ENCODE peak calls at places on chromosomes 12 and 14, in eight cellular contexts. One of them, this sample, is unnamed.
A peak's percentile ranks its signal among the peaks of the same experiment; 100 is the strongest.

GRCh38 chr12:27034607-27035293 is 12.4 kb downstream of the MED21 start:
- DNase-seq in ovary: no peak
- DNase-seq in transverse colon: no peak
- DNase-seq in erythroblast: no peak
- DNase-seq in H54: no peak
- DNase-seq in GM12892: no peak
- DNase-seq in A549: no peak
- DNase-seq in uterus: no peak
- DNase-seq in this sample: no peak

GRCh38 chr14:65412881-65413738 is 580 bp downstream of the FUT8 start:
- DNase-seq in GM12892: peak; percentile 14
- DNase-seq in erythroblast: peak; percentile 89
- DNase-seq in transverse colon: peak; percentile 77
- DNase-seq in ovary: no peak
- DNase-seq in H54: no peak
- DNase-seq in uterus: peak; percentile 49
- DNase-seq in A549: peak; percentile 44
- DNase-seq in this sample: no peak

GRCh38 chr12:1132309-1132708 is 141.3 kb downstream of the ERC1 start:
- DNase-seq in transverse colon: no peak
- DNase-seq in erythroblast: no peak
- DNase-seq in H54: no peak
- DNase-seq in A549: no peak
- DNase-seq in GM12892: no peak
- DNase-seq in uterus: no peak
- DNase-seq in ovary: no peak
- DNase-seq in this sample: no peak

GRCh38 chr12:76277480-76277879 is 70.7 kb downstream of the BBS10 start:
- DNase-seq in ovary: no peak
- DNase-seq in A549: no peak
- DNase-seq in H54: peak; percentile 27
- DNase-seq in transverse colon: no peak
- DNase-seq in GM12892: no peak
- DNase-seq in erythroblast: no peak
- DNase-seq in uterus: no peak
- DNase-seq in this sample: no peak

GRCh38 chr12:52175411-52176350 is 16.1 kb downstream of the KRT80 start:
- DNase-seq in A549: no peak
- DNase-seq in uterus: no peak
- DNase-seq in GM12892: no peak
- DNase-seq in H54: no peak
- DNase-seq in erythroblast: no peak
- DNase-seq in ovary: no peak
- DNase-seq in transverse colon: no peak
- DNase-seq in this sample: no peak

GRCh38 chr14:36657409-36658090 is 4.1 kb upstream of the PAX9 start:
- DNase-seq in transverse colon: no peak
- DNase-seq in A549: no peak
- DNase-seq in H54: no peak
- DNase-seq in ovary: no peak
- DNase-seq in erythroblast: peak; percentile 22
- DNase-seq in GM12892: no peak
- DNase-seq in uterus: no peak
- DNase-seq in this sample: no peak

GRCh38 chr14:91996951-91997371 is 42.9 kb downstream of the TRIP11 start:
- DNase-seq in ovary: no peak
- DNase-seq in uterus: no peak
- DNase-seq in transverse colon: no peak
- DNase-seq in GM12892: no peak
- DNase-seq in A549: peak; percentile 15
- DNase-seq in erythroblast: peak; percentile 69
- DNase-seq in H54: no peak
- DNase-seq in this sample: no peak

GRCh38 chr12:109743076-109743910 is 29.7 kb downstream of the FAM222A start:
- DNase-seq in ovary: peak; percentile 15
- DNase-seq in transverse colon: no peak
- DNase-seq in A549: no peak
- DNase-seq in GM12892: no peak
- DNase-seq in uterus: peak; percentile 5
- DNase-seq in erythroblast: no peak
- DNase-seq in H54: no peak
- DNase-seq in this sample: no peak

GRCh38 chr14:24232121-24232644 is at the start of gene NEDD8:
- DNase-seq in ovary: peak; percentile 92
- DNase-seq in H54: peak; percentile 30
- DNase-seq in GM12892: peak; percentile 84
- DNase-seq in erythroblast: peak; percentile 89
- DNase-seq in transverse colon: peak; percentile 93
- DNase-seq in uterus: peak; percentile 96
- DNase-seq in A549: peak; percentile 92
- DNase-seq in this sample: peak; percentile 71
- TF ChIP-seq POLR2A in ovary: peak; percentile 45
- TF ChIP-seq POLR2A in H54: peak; percentile 44
- TF ChIP-seq POLR2A in GM12892: peak; percentile 68
- TF ChIP-seq POLR2A in erythroblast: peak; percentile 59
- TF ChIP-seq POLR2A in transverse colon: peak; percentile 69
- TF ChIP-seq POLR2A in uterus: no peak
- TF ChIP-seq POLR2A in A549: peak; percentile 73
- TF ChIP-seq POLR2A in this sample: peak; percentile 18

GRCh38 chr14:49962616-49963015 is 69.7 kb downstream of the ARF6 start:
- DNase-seq in transverse colon: peak; percentile 75
- DNase-seq in erythroblast: no peak
- DNase-seq in uterus: no peak
- DNase-seq in H54: no peak
- DNase-seq in ovary: no peak
- DNase-seq in A549: no peak
- DNase-seq in GM12892: peak; percentile 49
- DNase-seq in this sample: peak; percentile 39

GRCh38 chr14:49966971-49967630 is 74.2 kb downstream of the ARF6 start:
- DNase-seq in GM12892: no peak
- DNase-seq in transverse colon: no peak
- DNase-seq in erythroblast: no peak
- DNase-seq in A549: no peak
- DNase-seq in H54: no peak
- DNase-seq in ovary: no peak
- DNase-seq in uterus: no peak
- DNase-seq in this sample: no peak

GRCh38 chr14:49970474-49971147 is 77.7 kb downstream of the ARF6 start:
- DNase-seq in H54: no peak
- DNase-seq in GM12892: no peak
- DNase-seq in erythroblast: peak; percentile 93
- DNase-seq in A549: no peak
- DNase-seq in ovary: no peak
- DNase-seq in uterus: no peak
- DNase-seq in transverse colon: no peak
- DNase-seq in this sample: no peak

GRCh38 chr14:49969961-49970360 is 77.1 kb downstream of the ARF6 start:
- DNase-seq in A549: no peak
- DNase-seq in erythroblast: no peak
- DNase-seq in uterus: no peak
- DNase-seq in H54: no peak
- DNase-seq in ovary: no peak
- DNase-seq in GM12892: no peak
- DNase-seq in transverse colon: no peak
- DNase-seq in this sample: no peak

DNA sequence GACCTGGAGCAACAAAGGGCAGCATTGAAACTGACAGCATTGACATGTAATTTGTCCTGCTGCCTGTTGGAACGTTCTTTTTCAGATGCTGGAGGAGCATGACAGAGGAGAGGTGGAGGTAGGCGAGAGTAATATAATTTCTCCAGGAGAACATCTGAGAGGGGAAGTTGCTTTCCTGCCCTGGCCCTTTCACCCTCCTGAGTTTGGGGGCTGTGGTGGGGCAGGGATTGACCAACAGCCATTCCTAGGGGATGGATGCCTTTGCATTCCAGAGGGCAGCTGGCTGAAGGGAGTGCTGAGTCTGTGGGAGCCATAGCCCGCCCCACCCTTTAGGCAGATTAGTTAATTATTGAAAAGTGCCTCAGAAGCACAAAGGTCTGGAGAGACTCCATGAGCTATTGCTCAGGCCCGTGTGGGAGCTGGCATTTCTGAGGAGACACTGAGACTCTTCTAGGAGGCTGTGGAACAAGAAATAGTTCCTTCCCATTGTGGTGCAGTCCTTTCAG is 73.5 kb downstream of the ARF6 start:
- DNase-seq in uterus: no peak
- DNase-seq in erythroblast: no peak
- DNase-seq in ovary: no peak
- DNase-seq in A549: peak; percentile 86
- DNase-seq in transverse colon: peak; percentile 76
- DNase-seq in H54: no peak
- DNase-seq in GM12892: no peak
- DNase-seq in this sample: no peak
- TF ChIP-seq POLR2A in uterus: no peak
- TF ChIP-seq POLR2A in erythroblast: no peak
- TF ChIP-seq POLR2A in ovary: no peak
- TF ChIP-seq POLR2A in A549: peak; percentile 35
- TF ChIP-seq POLR2A in transverse colon: peak; percentile 60
- TF ChIP-seq POLR2A in H54: no peak
- TF ChIP-seq POLR2A in GM12892: no peak
- TF ChIP-seq POLR2A in this sample: no peak

GRCh38 chr14:99408286-99408970 is 72.2 kb downstream of the SETD3 start:
- DNase-seq in H54: no peak
- DNase-seq in GM12892: no peak
- DNase-seq in transverse colon: no peak
- DNase-seq in uterus: no peak
- DNase-seq in A549: no peak
- DNase-seq in ovary: no peak
- DNase-seq in erythroblast: no peak
- DNase-seq in this sample: no peak
- TF ChIP-seq POLR2A in H54: no peak
- TF ChIP-seq POLR2A in GM12892: no peak
- TF ChIP-seq POLR2A in transverse colon: no peak
- TF ChIP-seq POLR2A in uterus: no peak
- TF ChIP-seq POLR2A in A549: no peak
- TF ChIP-seq POLR2A in ovary: no peak
- TF ChIP-seq POLR2A in erythroblast: no peak
- TF ChIP-seq POLR2A in this sample: no peak

GRCh38 chr14:34946699-34947098 is 36.1 kb upstream of the SRP54 start:
- DNase-seq in A549: no peak
- DNase-seq in transverse colon: no peak
- DNase-seq in GM12892: no peak
- DNase-seq in erythroblast: no peak
- DNase-seq in H54: no peak
- DNase-seq in ovary: no peak
- DNase-seq in uterus: no peak
- DNase-seq in this sample: no peak
- TF ChIP-seq POLR2A in A549: no peak
- TF ChIP-seq POLR2A in transverse colon: no peak
- TF ChIP-seq POLR2A in GM12892: no peak
- TF ChIP-seq POLR2A in erythroblast: no peak
- TF ChIP-seq POLR2A in H54: no peak
- TF ChIP-seq POLR2A in ovary: no peak
- TF ChIP-seq POLR2A in uterus: no peak
- TF ChIP-seq POLR2A in this sample: no peak

GRCh38 chr12:4277856-4278581 is 4.5 kb downstream of the CCND2 start:
- DNase-seq in GM12892: no peak
- DNase-seq in transverse colon: no peak
- DNase-seq in H54: no peak
- DNase-seq in ovary: no peak
- DNase-seq in erythroblast: no peak
- DNase-seq in uterus: no peak
- DNase-seq in A549: no peak
- DNase-seq in this sample: no peak
- TF ChIP-seq POLR2A in GM12892: peak; percentile 26
- TF ChIP-seq POLR2A in transverse colon: no peak
- TF ChIP-seq POLR2A in H54: no peak
- TF ChIP-seq POLR2A in ovary: no peak
- TF ChIP-seq POLR2A in erythroblast: no peak
- TF ChIP-seq POLR2A in uterus: no peak
- TF ChIP-seq POLR2A in A549: no peak
- TF ChIP-seq POLR2A in this sample: peak; percentile 14

GRCh38 chr12:8011331-8011730 is 21.2 kb upstream of the FOXJ2 start:
- DNase-seq in H54: peak; percentile 50
- DNase-seq in erythroblast: peak; percentile 70
- DNase-seq in GM12892: no peak
- DNase-seq in ovary: no peak
- DNase-seq in uterus: no peak
- DNase-seq in transverse colon: no peak
- DNase-seq in A549: no peak
- DNase-seq in this sample: no peak
- TF ChIP-seq POLR2A in H54: no peak
- TF ChIP-seq POLR2A in erythroblast: no peak
- TF ChIP-seq POLR2A in GM12892: no peak
- TF ChIP-seq POLR2A in ovary: no peak
- TF ChIP-seq POLR2A in uterus: no peak
- TF ChIP-seq POLR2A in transverse colon: no peak
- TF ChIP-seq POLR2A in A549: no peak
- TF ChIP-seq POLR2A in this sample: no peak

DNA sequence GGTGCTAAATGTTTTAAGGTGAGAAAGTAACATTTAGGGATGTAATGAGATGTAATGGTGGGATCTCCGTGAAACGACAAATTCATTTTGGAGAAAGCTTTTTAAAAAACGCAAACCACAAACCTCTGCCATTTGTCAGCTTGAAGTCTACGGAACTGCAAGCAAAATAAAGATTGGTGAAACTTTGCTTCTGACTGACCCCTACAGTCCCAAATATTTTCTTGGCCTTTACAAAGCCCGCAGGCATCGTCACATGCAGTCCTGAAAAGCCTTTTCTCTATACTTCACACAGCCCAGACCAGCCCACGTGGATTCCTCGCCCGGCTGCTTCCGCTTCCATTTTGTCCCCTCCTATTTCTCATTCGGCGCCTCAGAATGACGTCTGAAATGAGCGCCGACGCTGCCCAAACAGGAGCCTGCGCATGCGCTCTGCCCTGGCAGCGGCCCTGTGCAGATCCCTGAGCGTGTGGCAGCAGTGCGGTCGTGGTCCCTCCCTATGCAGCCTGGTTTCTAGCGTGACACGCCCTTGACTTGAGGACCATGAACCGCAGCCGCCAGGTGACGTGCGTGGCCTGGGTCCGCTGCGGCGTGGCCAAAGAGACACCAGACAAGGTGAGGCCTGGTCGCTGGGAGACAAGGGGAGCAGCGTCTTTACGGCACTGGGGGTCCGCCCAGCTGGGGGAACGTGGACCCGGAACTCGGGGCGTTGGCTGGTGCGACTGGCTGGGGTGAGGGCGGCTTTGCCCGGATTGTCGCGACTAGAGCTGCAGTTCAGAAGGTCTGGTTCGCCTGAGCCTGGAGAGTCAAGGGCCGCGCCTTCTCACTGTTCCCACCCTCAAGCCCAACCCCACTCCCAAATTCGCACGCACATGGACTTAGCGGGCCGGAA is at the start of gene PWP1:
- DNase-seq in A549: peak; percentile 91
- DNase-seq in ovary: peak; percentile 95
- DNase-seq in H54: peak; percentile 85
- DNase-seq in transverse colon: peak; percentile 96
- DNase-seq in erythroblast: peak; percentile 97
- DNase-seq in GM12892: peak; percentile 91
- DNase-seq in uterus: peak; percentile 91
- DNase-seq in this sample: peak; percentile 93
- TF ChIP-seq POLR2A in A549: peak; percentile 92
- TF ChIP-seq POLR2A in ovary: peak; percentile 55
- TF ChIP-seq POLR2A in H54: peak; percentile 92
- TF ChIP-seq POLR2A in transverse colon: peak; percentile 88
- TF ChIP-seq POLR2A in erythroblast: peak; percentile 90
- TF ChIP-seq POLR2A in GM12892: peak; percentile 90
- TF ChIP-seq POLR2A in uterus: peak; percentile 60
- TF ChIP-seq POLR2A in this sample: peak; percentile 82